ENCODE peak calls at places on chromosomes 12 and 14, in four cellular contexts. V, E, K and D are unnamed samples.

GRCh38 chr12:22409071-22409951 is 74.8 kb upstream of the ST8SIA1 start:
- DNase-seq in E (no peak), V (no peak), K (peak; percentile 36), D (peak; percentile 41)

GRCh38 chr14:58171090-58171489 is 19.1 kb upstream of the ARMH4 start:
- DNase-seq in V (peak; percentile 100), K (peak; percentile 23), E (peak; percentile 85), D (peak; percentile 29)

GRCh38 chr12:9134981-9135628 is 19.4 kb upstream of the A2M start:
- DNase-seq in V (no peak), K (no peak), E (peak; percentile 17), D (no peak)

GRCh38 chr14:62117718-62118164 is 355.5 kb downstream of the SNAPC1 start:
- DNase-seq in V (no peak), K (no peak), E (no peak), D (no peak)

GRCh38 chr14:103634156-103634555 is 5.1 kb downstream of the KLC1 start:
- DNase-seq in E (no peak), V (no peak), K (no peak), D (no peak)

GRCh38 chr12:46494424-46494823 is 121.9 kb upstream of the SLC38A2 start:
- DNase-seq in E (peak; percentile 84), V (peak; percentile 49), K (no peak), D (no peak)

GRCh38 chr12:117284160-117284559 is 77.3 kb downstream of the NOS1 start:
- DNase-seq in E (no peak), V (no peak), K (no peak), D (no peak)

GRCh38 chr14:53850714-53851296 is 105.8 kb downstream of the BMP4 start:
- DNase-seq in E (peak; percentile 50), V (peak; percentile 36), K (no peak), D (no peak)

GRCh38 chr12:88144546-88145468 is 2.7 kb downstream of the TMTC3 start:
- DNase-seq in E (no peak), V (no peak), K (no peak), D (no peak)

GRCh38 chr14:23441076-23441475 is 5.6 kb upstream of the MYH7 start:
- DNase-seq in E (no peak), V (no peak), K (no peak), D (no peak)

GRCh38 chr12:99759467-99759866 is 111.9 kb downstream of the GARIN6 start:
- DNase-seq in K (no peak), E (no peak), V (no peak), D (no peak)

GRCh38 chr14:35229084-35229483 is 63.1 kb upstream of the PSMA6 start:
- DNase-seq in E (peak; percentile 16), V (no peak), K (no peak), D (no peak)

GRCh38 chr14:101973356-101973755 is 9.0 kb downstream of the DYNC1H1 start:
- DNase-seq in V (no peak), K (no peak), E (no peak), D (no peak)

GRCh38 chr14:53764846-53765245 is 191.8 kb downstream of the BMP4 start:
- DNase-seq in V (no peak), K (no peak), E (no peak), D (no peak)

GRCh38 chr12:54370218-54370730 is 6.0 kb upstream of the GPR84 start:
- DNase-seq in V (peak; percentile 82), E (peak; percentile 84), K (no peak), D (no peak)

GRCh38 chr12:108881953-108882352 is 2.1 kb downstream of the DAO start:
- DNase-seq in V (no peak), E (no peak), K (no peak), D (no peak)

GRCh38 chr12:70367268-70368141 is 1.4 kb downstream of the KCNMB4 start:
- DNase-seq in V (no peak), K (no peak), E (peak; percentile 7), D (no peak)

GRCh38 chr12:45696049-45696448 is 33.5 kb upstream of the ARID2 start:
- DNase-seq in E (no peak), K (no peak), V (no peak), D (no peak)

GRCh38 chr12:88419794-88420193 is 160.5 kb downstream of the KITLG start:
- DNase-seq in E (no peak), V (no peak), K (no peak), D (no peak)

GRCh38 chr12:67237231-67237630 is 31.9 kb upstream of the CAND1 start:
- DNase-seq in V (no peak), E (no peak), K (no peak), D (no peak)

GRCh38 chr12:42862055-42862454 is 272.5 kb upstream of the PRICKLE1 start:
- DNase-seq in V (peak; percentile 51), E (no peak), K (no peak), D (no peak)

GRCh38 chr12:96872946-96873345 is 34.1 kb upstream of the NEDD1 start:
- DNase-seq in E (no peak), V (no peak), K (no peak), D (no peak)

GRCh38 chr12:46663297-46663696 is 162.5 kb downstream of the SLC38A4 start:
- DNase-seq in V (no peak), E (no peak), K (no peak), D (no peak)

GRCh38 chr14:60094306-60094897 is 2.7 kb downstream of the PCNX4 start:
- DNase-seq in K (peak; percentile 22), E (peak; percentile 75), V (peak; percentile 78), D (peak; percentile 41)

GRCh38 chr14:65434216-65434850 is 21.8 kb downstream of the FUT8 start:
- DNase-seq in E (peak; percentile 24), V (no peak), K (no peak), D (no peak)

GRCh38 chr12:19884081-19884480 is 444.8 kb downstream of the AEBP2 start:
- DNase-seq in K (no peak), E (peak; percentile 30), V (no peak), D (no peak)

GRCh38 chr12:13135336-13136178 is 32.1 kb upstream of the GSG1 start:
- DNase-seq in E (peak; percentile 68), K (no peak), V (peak; percentile 60), D (no peak)

GRCh38 chr14:27995688-27996087 is 770.9 kb upstream of the FOXG1 start:
- DNase-seq in V (no peak), E (no peak), K (no peak), D (no peak)